ENCODE peak calls at places on chromosomes 4 and X, in seven cellular contexts. P is neuronal stem cell, F is H9, Q is IMR-90, X is mesendoderm, O is trophoblast cell, W is H1. G is an unnamed sample. For H3K79me1, the result is how much of the 10 kb centered on the place peaks cover.

GRCh38 chr4:5469151-5469775 is 239.1 kb downstream of the EVC2 start:
- DNase-seq in F (no peak), O (no peak), W (no peak), P (no peak), X (no peak), Q (no peak), G (no peak)

GRCh38 chrX:40176256-40176978 is 78.7 kb upstream of the BCOR start:
- DNase-seq in X (peak), O (peak), Q (no peak), W (peak), P (no peak), F (peak), G (peak)

GRCh38 chrX:9312922-9313867 is 151.7 kb upstream of the TBL1X start:
- DNase-seq in O (peak), F (peak), Q (no peak), X (peak), W (peak), P (no peak), G (no peak)

GRCh38 chr4:105619193-105619931 is 66.9 kb downstream of the ARHGEF38 start:
- DNase-seq in O (no peak), W (no peak), X (no peak), P (no peak), F (no peak), Q (no peak), G (no peak)

GRCh38 chr4:81757706-81758105 is 286.0 kb upstream of the RASGEF1B start:
- DNase-seq in P (no peak), X (peak), O (no peak), Q (no peak), W (no peak), F (no peak), G (no peak)

GRCh38 chr4:87230806-87231205 is 10.4 kb upstream of the KLHL8 start:
- DNase-seq in P (no peak), F (no peak), W (no peak), Q (no peak), O (peak), X (no peak), G (no peak)

GRCh38 chr4:38160487-38161207 is 200.4 kb downstream of the PTTG2 start:
- DNase-seq in W (no peak), Q (peak), O (peak), F (no peak), P (peak), X (peak), G (peak)

GRCh38 chr4:11535333-11535732 is 106.6 kb upstream of the HS3ST1 start:
- DNase-seq in Q (no peak), W (no peak), X (peak), O (no peak), F (no peak), P (no peak), G (no peak)

GRCh38 chrX:46837543-46838481 is 969 bp downstream of the RP2 start:
- DNase-seq in F (no peak), P (no peak), Q (peak), W (no peak), O (peak), X (no peak), G (peak)

GRCh38 chrX:46836701-46837542 is at the start of gene RP2:
- DNase-seq in P (peak), X (peak), O (peak), W (peak), Q (peak), F (peak), G (peak)

GRCh38 chrX:46840946-46841740 is 4.3 kb downstream of the RP2 start:
- DNase-seq in W (no peak), X (no peak), F (no peak), O (no peak), Q (no peak), P (no peak), G (no peak)

GRCh38 chrX:46838482-46838857 is 1.6 kb downstream of the RP2 start:
- DNase-seq in O (no peak), W (no peak), P (no peak), F (no peak), Q (peak), X (no peak), G (peak)

DNA sequence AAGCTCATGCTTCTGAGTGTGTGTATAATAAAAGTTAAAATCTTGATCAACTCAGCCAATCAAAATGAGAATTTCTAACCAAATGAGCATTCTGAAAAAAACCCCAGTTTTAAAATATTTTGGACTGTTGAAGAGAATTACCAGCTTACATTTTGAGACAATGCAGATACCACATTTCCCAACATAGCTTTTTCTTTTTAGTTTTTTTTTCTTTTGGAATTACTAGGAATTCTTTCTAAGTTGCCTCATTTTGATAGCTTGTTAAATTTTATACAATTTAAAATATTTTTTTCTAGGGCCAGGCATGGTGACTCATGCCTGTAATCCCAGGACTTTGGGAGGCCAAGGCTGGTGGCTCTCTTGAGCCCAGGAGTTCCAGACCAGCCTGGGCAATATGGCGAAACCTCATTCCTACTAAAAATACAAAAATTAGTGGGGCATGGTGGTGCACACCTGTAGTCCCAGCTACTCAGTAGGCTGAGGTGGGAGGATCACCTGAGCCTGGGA is 2.2 kb downstream of the RP2 start:
- DNase-seq in Q (peak), O (peak), P (no peak), W (no peak), X (no peak), F (no peak), G (peak)
- H3K79me1 ChIP-seq in Q (under half), O (under half), P (under half), W (under half), X (under half), F (under half), G (under half)

GRCh38 chr4:2934813-2935761 is 28.1 kb downstream of the NOP14 start:
- DNase-seq in O (peak), P (peak), F (peak), X (peak), W (peak), Q (peak), G (peak)

GRCh38 chr4:2936773-2937145 is 26.4 kb downstream of the NOP14 start:
- DNase-seq in W (no peak), F (no peak), X (no peak), Q (peak), O (peak), P (no peak), G (peak)

GRCh38 chr4:2937146-2937857 is 25.9 kb downstream of the NOP14 start:
- DNase-seq in F (peak), P (no peak), W (no peak), X (no peak), Q (no peak), O (peak), G (no peak)

GRCh38 chr4:2934077-2934812 is 29.0 kb downstream of the NOP14 start:
- DNase-seq in W (no peak), X (no peak), O (peak), Q (peak), F (no peak), P (no peak), G (peak)

DNA sequence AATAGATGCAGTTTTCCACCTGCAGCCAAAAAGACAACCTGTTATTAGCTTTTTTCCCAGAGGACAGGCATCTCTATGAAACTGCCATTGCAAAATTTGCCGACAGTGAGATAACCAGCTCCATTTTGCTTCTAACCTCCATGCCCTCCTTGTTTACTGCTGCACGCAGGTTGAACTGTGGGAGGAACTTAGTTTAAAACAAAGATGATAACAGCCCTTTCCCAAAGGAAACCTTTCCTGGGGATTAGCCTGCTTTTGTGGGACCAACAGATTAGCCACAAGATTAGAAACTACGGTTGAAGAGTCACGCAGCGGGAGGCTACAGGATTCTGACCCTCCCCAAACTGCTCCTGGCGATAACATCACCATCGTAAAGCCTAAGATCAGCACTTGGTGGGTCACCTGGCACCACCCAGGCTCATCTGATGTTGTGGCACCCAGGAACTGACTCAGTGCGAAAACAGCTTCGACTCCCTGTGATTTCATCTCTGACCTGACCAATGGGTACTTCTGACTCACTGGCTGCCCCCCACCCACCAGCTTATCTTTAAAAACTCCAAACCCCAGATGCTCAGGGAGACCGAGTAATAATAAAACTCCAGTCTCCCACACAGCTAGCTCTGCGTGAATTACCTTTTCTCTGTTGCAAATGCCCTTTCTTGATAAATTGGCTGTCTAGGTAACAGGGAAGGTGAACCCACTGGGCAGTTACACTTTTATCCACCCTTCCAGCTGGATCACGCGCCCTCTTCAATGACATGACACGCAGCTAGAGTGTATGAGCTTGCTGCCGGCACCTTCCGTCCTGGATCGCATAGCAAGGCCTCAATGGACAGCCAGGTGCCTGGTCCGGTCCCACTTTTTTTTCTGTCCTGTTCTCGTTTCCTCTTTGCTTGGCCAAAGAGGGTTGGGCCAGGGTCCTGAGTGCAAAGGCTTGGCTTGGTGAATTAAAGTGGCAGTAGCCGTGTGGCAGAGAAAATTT is 27.2 kb downstream of the NOP14 start:
- DNase-seq in F (no peak), O (no peak), W (no peak), P (no peak), Q (no peak), X (no peak), G (no peak)
- H3K9ac ChIP-seq in F (peak), O (no peak), W (peak), P (no peak), Q (peak), X (peak), G (peak)

DNA sequence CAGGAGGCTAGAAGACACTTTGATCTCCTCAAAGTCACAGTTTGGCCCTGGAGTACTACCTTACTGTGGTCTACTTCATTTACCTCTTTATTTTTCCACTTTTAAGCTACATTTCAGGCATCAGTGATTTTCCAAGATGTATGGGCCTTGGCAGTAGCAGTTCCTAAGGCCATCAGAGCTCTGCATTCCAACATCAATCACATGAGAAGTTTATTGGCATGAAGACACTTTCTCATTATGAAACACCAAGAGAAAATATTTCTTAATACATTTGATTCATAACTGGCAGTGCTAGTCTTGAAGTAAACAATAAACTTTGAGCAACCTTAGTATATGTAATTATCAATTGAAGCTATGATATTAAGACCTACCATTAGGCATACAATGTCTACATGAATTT is 178.1 kb downstream of the IL15 start:
- DNase-seq in X (no peak), W (no peak), F (no peak), Q (no peak), O (no peak), P (no peak), G (no peak)
- H3K79me1 ChIP-seq in X (under half), W (under half), F (under half), Q (under half), O (under half), P (under half), G (under half)

GRCh38 chrX:48521353-48522243 is at the start of gene EBP:
- DNase-seq in O (peak), W (peak), Q (peak), F (peak), P (peak), X (peak), G (peak)

GRCh38 chrX:48520976-48521352 is 644 bp upstream of the EBP start:
- DNase-seq in P (no peak), O (no peak), X (peak), Q (no peak), F (peak), W (no peak), G (no peak)

GRCh38 chrX:48522291-48522690 is 683 bp downstream of the EBP start:
- DNase-seq in F (no peak), O (no peak), W (no peak), Q (no peak), P (no peak), X (no peak), G (no peak)

GRCh38 chrX:48523682-48524081 is 2.1 kb downstream of the EBP start:
- DNase-seq in P (no peak), O (no peak), X (no peak), W (no peak), Q (no peak), F (no peak), G (no peak)

GRCh38 chrX:48520455-48520854 is 1.2 kb upstream of the EBP start:
- DNase-seq in Q (no peak), X (no peak), W (no peak), O (no peak), P (no peak), F (no peak), G (no peak)
- H3K9ac ChIP-seq in Q (no peak), X (no peak), W (no peak), O (no peak), P (no peak), F (no peak), G (no peak)

GRCh38 chrX:29299689-29300088 is 712.4 kb downstream of the IL1RAPL1 start:
- DNase-seq in X (no peak), Q (no peak), O (no peak), F (no peak), W (no peak), P (no peak), G (peak)

GRCh38 chrX:29297171-29297800 is 710.0 kb downstream of the IL1RAPL1 start:
- DNase-seq in W (no peak), Q (peak), P (no peak), F (no peak), O (no peak), X (no peak), G (peak)

DNA sequence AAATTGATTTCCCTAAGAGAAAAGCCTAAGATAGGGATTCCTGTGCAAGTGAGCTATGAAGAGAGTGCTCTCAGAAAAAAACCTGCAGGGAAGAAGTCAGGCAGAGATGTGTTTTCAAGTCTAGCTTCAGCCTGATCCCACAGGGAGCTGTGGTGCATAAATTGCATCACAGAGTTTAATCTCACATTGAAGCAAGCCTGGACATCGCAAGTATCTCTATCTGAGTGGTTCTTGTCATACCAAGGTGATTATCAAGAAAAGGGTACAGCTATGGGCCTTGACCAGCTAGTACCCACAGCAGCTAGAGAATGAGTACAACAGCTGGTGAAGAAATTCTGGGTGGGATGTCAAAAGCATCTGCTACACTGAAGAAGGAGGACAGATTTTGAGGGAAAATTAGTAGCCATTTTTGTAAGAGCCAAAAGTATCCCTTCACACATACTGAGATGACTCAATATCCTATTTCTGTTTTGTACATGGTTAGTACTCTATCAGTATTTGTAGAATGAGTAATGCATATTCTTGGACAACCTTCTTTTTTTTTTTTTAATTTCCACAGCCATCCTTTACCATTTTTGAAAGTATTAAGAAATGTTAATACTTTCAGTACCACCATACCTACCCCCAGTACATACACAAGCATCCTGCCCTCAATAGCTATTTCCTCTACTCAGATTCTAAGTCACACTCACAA is 708.9 kb downstream of the IL1RAPL1 start:
- DNase-seq in W (no peak), F (no peak), P (no peak), Q (peak), O (no peak), X (no peak), G (peak)
- H3K79me1 ChIP-seq in W (under half), F (under half), P (under half), Q (under half), O (under half), X (under half), G (under half)

GRCh38 chr4:169659736-169660670 is 39.6 kb downstream of the CLCN3 start:
- DNase-seq in P (peak), F (peak), X (peak), Q (peak), O (peak), W (no peak), G (peak)
- H3K9ac ChIP-seq in P (no peak), F (peak), X (peak), Q (peak), O (no peak), W (peak), G (peak)

DNA sequence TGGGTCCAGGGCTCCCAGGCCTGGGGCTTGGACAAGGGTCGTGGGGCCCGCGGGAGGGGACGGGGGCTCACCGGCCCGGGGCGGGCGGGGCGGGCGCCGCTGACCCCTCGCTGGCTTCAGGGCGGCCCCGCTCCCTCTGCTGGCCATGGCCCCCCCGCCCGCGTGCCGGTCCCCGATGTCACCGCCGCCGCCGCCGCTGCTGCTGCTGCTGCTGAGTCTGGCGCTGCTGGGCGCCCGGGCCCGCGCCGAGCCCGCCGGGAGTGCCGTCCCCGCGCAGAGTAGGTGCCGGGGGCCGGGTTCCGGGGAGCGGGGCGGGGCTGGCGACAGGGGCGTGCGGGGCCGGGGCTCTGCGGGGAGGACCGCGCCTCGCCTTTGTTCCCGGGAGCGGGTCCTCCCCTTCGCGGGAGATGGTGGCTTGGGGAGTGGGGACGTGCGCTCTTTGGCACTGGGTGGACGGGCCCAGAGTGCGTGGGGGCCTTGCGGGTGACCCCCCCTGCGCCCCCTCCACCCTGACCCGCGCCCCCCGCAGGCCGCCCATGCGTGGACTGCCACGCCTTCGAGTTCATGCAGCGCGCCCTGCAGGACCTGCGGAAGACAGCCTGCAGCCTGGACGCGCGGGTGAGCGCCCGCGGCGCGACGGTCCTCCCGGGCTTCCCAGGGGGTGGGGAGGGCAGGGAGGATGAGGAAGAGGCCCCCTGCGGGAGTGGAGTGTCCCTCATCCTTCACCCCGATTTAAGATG is 16.8 kb upstream of the NAT8L start:
- DNase-seq in F (peak), O (peak), Q (no peak), W (peak), X (no peak), P (no peak), G (peak)
- H3K79me1 ChIP-seq in F (under half), O (under half), Q (under half), W (under half), X (under half), P (under half), G (under half)

GRCh38 chrX:1027680-1028079 is 184.8 kb downstream of the CRLF2 start:
- DNase-seq in P (no peak), O (no peak), F (no peak), X (no peak), W (no peak), Q (no peak), G (no peak)
- H3K9ac ChIP-seq in P (no peak), O (no peak), F (no peak), X (no peak), W (no peak), Q (no peak), G (no peak)

G was measured in mesenchymal stem cell.